ENCODE peak calls at places on chromosome 1, in eight cellular contexts. K is NCI-H226; V is effector CD8-positive, alpha-beta T cell; F is A673; X is cardiac fibroblast; C is GM12892; M is stimulated activated CD8-positive, alpha-beta memory T cell treated with anti-CD3 and anti-CD28 coated beads, Interleukin-15, amount 100 ng/mL, for 24 hours; H is epithelial cell of esophagus. J is an unnamed sample.

GRCh38 chr1:34690269-34690668 is 64.6 kb upstream of the GJB5 start:
- DNase-seq in F (no peak), M (no peak), X (no peak), C (no peak), H (peak), V (no peak), K (no peak), J (no peak)

GRCh38 chr1:227886993-227887696 is 60.6 kb downstream of the WNT9A start:
- DNase-seq in V (peak), K (no peak), C (peak), X (peak), H (no peak), F (no peak), M (no peak), J (no peak)

GRCh38 chr1:220895412-220895946 is 16.2 kb downstream of the HLX start:
- DNase-seq in K (no peak), F (no peak), C (no peak), H (no peak), M (no peak), V (no peak), X (no peak), J (no peak)

GRCh38 chr1:115170396-115170795 is 81.1 kb upstream of the TSPAN2 start:
- DNase-seq in C (no peak), F (no peak), K (peak), H (no peak), V (no peak), M (no peak), X (no peak), J (no peak)

GRCh38 chr1:17742590-17742989 is 12.5 kb upstream of the ACTL8 start:
- DNase-seq in M (no peak), C (no peak), X (peak), F (peak), V (no peak), H (no peak), K (no peak), J (no peak)

GRCh38 chr1:107831921-107832320 is 133.1 kb downstream of the VAV3 start:
- DNase-seq in M (no peak), X (no peak), C (no peak), F (no peak), H (no peak), V (no peak), K (no peak), J (no peak)

GRCh38 chr1:106439475-106439874 is 617.0 kb upstream of the PRMT6 start:
- DNase-seq in X (no peak), M (no peak), C (no peak), F (no peak), V (no peak), H (peak), K (no peak), J (no peak)

GRCh38 chr1:5949074-5949760 is 43.0 kb downstream of the NPHP4 start:
- DNase-seq in K (no peak), X (no peak), M (no peak), H (peak), V (no peak), C (no peak), F (no peak), J (no peak)

GRCh38 chr1:19079541-19079940 is 123.1 kb upstream of the IFFO2 start:
- DNase-seq in M (no peak), F (no peak), X (no peak), H (no peak), K (no peak), V (no peak), C (no peak), J (no peak)

GRCh38 chr1:215794151-215794550 is 227.0 kb downstream of the KCTD3 start:
- DNase-seq in X (no peak), F (no peak), C (no peak), H (no peak), V (no peak), M (no peak), K (no peak), J (no peak)

GRCh38 chr1:235511470-235512240 is 7.4 kb upstream of the B3GALNT2 start:
- DNase-seq in X (peak), K (no peak), F (peak), V (no peak), C (no peak), M (no peak), H (peak), J (no peak)

GRCh38 chr1:223873044-223873443 is 27.3 kb upstream of the TP53BP2 start:
- DNase-seq in K (no peak), C (no peak), H (peak), X (no peak), V (no peak), F (no peak), M (no peak), J (no peak)

GRCh38 chr1:226691257-226691656 is 47.8 kb downstream of the ITPKB start:
- DNase-seq in X (no peak), F (no peak), K (no peak), V (peak), M (no peak), H (no peak), C (no peak), J (no peak)

GRCh38 chr1:153598309-153599172 is 14.4 kb downstream of the S100A16 start:
- DNase-seq in V (no peak), K (no peak), F (peak), M (no peak), C (peak), H (no peak), X (peak), J (peak)

J was measured in T-helper 2 cell treated with Interferon-gamma antibody and Interleukin-4, amounts not matched to agents 5 μg/mL and 100 μg/mL, for 36 hours.